ENCODE peak calls at places on chromosomes 2 and 18, in nine cellular contexts. One of them, this sample, is unnamed.

GRCh38 chr2:111126581-111126980 is 5.9 kb downstream of the BCL2L11 start:
- DNase-seq in choroid plexus epithelial cell: no peak
- DNase-seq in A172: no peak
- DNase-seq in NCI-H2171: no peak
- DNase-seq in HuH-7: no peak
- DNase-seq in breast epithelium: no peak
- DNase-seq in NCI-H1417: no peak
- DNase-seq in T-helper 9 cell: no peak
- DNase-seq in fibroblast of mammary gland: no peak
- DNase-seq in this sample: no peak

GRCh38 chr2:10449838-10450691 is 1.9 kb upstream of the ODC1 start:
- DNase-seq in HuH-7: peak; percentile 92
- DNase-seq in NCI-H2171: no peak
- DNase-seq in fibroblast of mammary gland: no peak
- DNase-seq in choroid plexus epithelial cell: peak; percentile 73
- DNase-seq in A172: no peak
- DNase-seq in breast epithelium: no peak
- DNase-seq in T-helper 9 cell: no peak
- DNase-seq in NCI-H1417: no peak
- DNase-seq in this sample: no peak

GRCh38 chr2:203535078-203535783 is at the start of gene RAPH1:
- DNase-seq in fibroblast of mammary gland: peak; percentile 89
- DNase-seq in choroid plexus epithelial cell: peak; percentile 87
- DNase-seq in breast epithelium: peak; percentile 78
- DNase-seq in NCI-H2171: peak; percentile 78
- DNase-seq in A172: peak; percentile 74
- DNase-seq in T-helper 9 cell: peak; percentile 34
- DNase-seq in NCI-H1417: peak; percentile 57
- DNase-seq in HuH-7: peak; percentile 82
- DNase-seq in this sample: peak; percentile 88

GRCh38 chr2:33042819-33043218 is 96.1 kb downstream of the LTBP1 start:
- DNase-seq in NCI-H2171: no peak
- DNase-seq in A172: no peak
- DNase-seq in T-helper 9 cell: no peak
- DNase-seq in HuH-7: no peak
- DNase-seq in fibroblast of mammary gland: no peak
- DNase-seq in breast epithelium: no peak
- DNase-seq in NCI-H1417: no peak
- DNase-seq in choroid plexus epithelial cell: no peak
- DNase-seq in this sample: no peak

GRCh38 chr2:152580722-152581121 is 136.5 kb downstream of the PRPF40A start:
- DNase-seq in NCI-H2171: no peak
- DNase-seq in choroid plexus epithelial cell: no peak
- DNase-seq in A172: peak; percentile 41
- DNase-seq in NCI-H1417: no peak
- DNase-seq in breast epithelium: no peak
- DNase-seq in T-helper 9 cell: no peak
- DNase-seq in HuH-7: no peak
- DNase-seq in fibroblast of mammary gland: peak; percentile 50
- DNase-seq in this sample: no peak

GRCh38 chr2:46010925-46011490 is 286.2 kb upstream of the EPAS1 start:
- DNase-seq in breast epithelium: no peak
- DNase-seq in T-helper 9 cell: no peak
- DNase-seq in HuH-7: no peak
- DNase-seq in A172: peak; percentile 46
- DNase-seq in NCI-H2171: peak; percentile 24
- DNase-seq in NCI-H1417: peak; percentile 46
- DNase-seq in fibroblast of mammary gland: peak; percentile 69
- DNase-seq in choroid plexus epithelial cell: peak; percentile 79
- DNase-seq in this sample: peak; percentile 32

GRCh38 chr2:226888378-226888915 is 52.6 kb downstream of the RHBDD1 start:
- DNase-seq in fibroblast of mammary gland: peak; percentile 70
- DNase-seq in HuH-7: no peak
- DNase-seq in NCI-H1417: no peak
- DNase-seq in T-helper 9 cell: no peak
- DNase-seq in A172: no peak
- DNase-seq in breast epithelium: no peak
- DNase-seq in NCI-H2171: no peak
- DNase-seq in choroid plexus epithelial cell: peak; percentile 19
- DNase-seq in this sample: no peak

GRCh38 chr2:121880283-121880682 is 124.8 kb downstream of the TSN start:
- DNase-seq in HuH-7: no peak
- DNase-seq in NCI-H1417: no peak
- DNase-seq in breast epithelium: no peak
- DNase-seq in A172: no peak
- DNase-seq in fibroblast of mammary gland: no peak
- DNase-seq in choroid plexus epithelial cell: no peak
- DNase-seq in T-helper 9 cell: no peak
- DNase-seq in NCI-H2171: no peak
- DNase-seq in this sample: no peak

GRCh38 chr18:13973061-13973460 is 57.7 kb upstream of the MC2R start:
- DNase-seq in choroid plexus epithelial cell: no peak
- DNase-seq in A172: no peak
- DNase-seq in fibroblast of mammary gland: no peak
- DNase-seq in NCI-H1417: no peak
- DNase-seq in T-helper 9 cell: no peak
- DNase-seq in NCI-H2171: no peak
- DNase-seq in HuH-7: no peak
- DNase-seq in breast epithelium: no peak
- DNase-seq in this sample: no peak

GRCh38 chr2:21415234-21415633 is 291.5 kb downstream of the TDRD15 start:
- DNase-seq in fibroblast of mammary gland: no peak
- DNase-seq in T-helper 9 cell: no peak
- DNase-seq in A172: no peak
- DNase-seq in breast epithelium: no peak
- DNase-seq in HuH-7: no peak
- DNase-seq in choroid plexus epithelial cell: peak; percentile 29
- DNase-seq in NCI-H1417: no peak
- DNase-seq in NCI-H2171: peak; percentile 12
- DNase-seq in this sample: no peak

GRCh38 chr2:46780411-46780800 is 135.2 kb downstream of the MCFD2 start:
- DNase-seq in A172: no peak
- DNase-seq in HuH-7: no peak
- DNase-seq in fibroblast of mammary gland: no peak
- DNase-seq in NCI-H1417: no peak
- DNase-seq in choroid plexus epithelial cell: no peak
- DNase-seq in breast epithelium: peak; percentile 62
- DNase-seq in NCI-H2171: no peak
- DNase-seq in T-helper 9 cell: no peak
- DNase-seq in this sample: no peak

GRCh38 chr2:38446972-38447561 is 70.0 kb upstream of the ATL2 start:
- DNase-seq in choroid plexus epithelial cell: no peak
- DNase-seq in fibroblast of mammary gland: no peak
- DNase-seq in NCI-H2171: no peak
- DNase-seq in HuH-7: no peak
- DNase-seq in A172: no peak
- DNase-seq in NCI-H1417: no peak
- DNase-seq in T-helper 9 cell: no peak
- DNase-seq in breast epithelium: no peak
- DNase-seq in this sample: no peak

GRCh38 chr2:119157850-119158511 is 570 bp downstream of the C1QL2 start:
- DNase-seq in T-helper 9 cell: no peak
- DNase-seq in breast epithelium: no peak
- DNase-seq in choroid plexus epithelial cell: no peak
- DNase-seq in A172: no peak
- DNase-seq in NCI-H1417: no peak
- DNase-seq in fibroblast of mammary gland: no peak
- DNase-seq in HuH-7: no peak
- DNase-seq in NCI-H2171: no peak
- DNase-seq in this sample: no peak

GRCh38 chr2:159140070-159140774 is 146.3 kb downstream of the WDSUB1 start:
- DNase-seq in T-helper 9 cell: no peak
- DNase-seq in fibroblast of mammary gland: peak; percentile 79
- DNase-seq in NCI-H2171: no peak
- DNase-seq in HuH-7: no peak
- DNase-seq in NCI-H1417: no peak
- DNase-seq in choroid plexus epithelial cell: peak; percentile 72
- DNase-seq in breast epithelium: no peak
- DNase-seq in A172: peak; percentile 64
- DNase-seq in this sample: no peak

GRCh38 chr18:24470022-24470618 is 9.7 kb downstream of the HRH4 start:
- DNase-seq in breast epithelium: no peak
- DNase-seq in NCI-H1417: no peak
- DNase-seq in choroid plexus epithelial cell: no peak
- DNase-seq in A172: no peak
- DNase-seq in NCI-H2171: no peak
- DNase-seq in HuH-7: no peak
- DNase-seq in T-helper 9 cell: no peak
- DNase-seq in fibroblast of mammary gland: no peak
- DNase-seq in this sample: no peak

GRCh38 chr2:221461911-221462310 is 110.2 kb downstream of the EPHA4 start:
- DNase-seq in fibroblast of mammary gland: no peak
- DNase-seq in breast epithelium: no peak
- DNase-seq in NCI-H1417: no peak
- DNase-seq in A172: no peak
- DNase-seq in choroid plexus epithelial cell: no peak
- DNase-seq in HuH-7: no peak
- DNase-seq in NCI-H2171: no peak
- DNase-seq in T-helper 9 cell: no peak
- DNase-seq in this sample: no peak

GRCh38 chr18:60215432-60215831 is 157.1 kb downstream of the MC4R start:
- DNase-seq in breast epithelium: no peak
- DNase-seq in NCI-H2171: no peak
- DNase-seq in A172: no peak
- DNase-seq in T-helper 9 cell: no peak
- DNase-seq in NCI-H1417: no peak
- DNase-seq in choroid plexus epithelial cell: no peak
- DNase-seq in fibroblast of mammary gland: no peak
- DNase-seq in HuH-7: no peak
- DNase-seq in this sample: no peak

This sample was measured in Caki2.